ENCODE peak calls at places on chromosomes 4 and X, in seven cellular contexts. T is BJ, S is prostate gland, N is A549, P is H9, F is WTC11, K is ascending aorta. Y is an unnamed sample.

GRCh38 chr4:175833574-175834350 is 21.7 kb upstream of the GPM6A start:
- DNase-seq in T (no peak), S (no peak), N (no peak), P (no peak), F (no peak), K (no peak), Y (no peak)

GRCh38 chr4:6956087-6956433 is 46.4 kb downstream of the TBC1D14 start:
- DNase-seq in T (no peak), S (no peak), N (no peak), P (no peak), F (no peak), K (no peak), Y (no peak)

GRCh38 chr4:154341448-154341847 is 150.2 kb downstream of the DCHS2 start:
- DNase-seq in T (no peak), S (no peak), N (no peak), P (no peak), F (no peak), K (no peak), Y (no peak)

GRCh38 chr4:183443609-183444148 is 757 bp upstream of the CDKN2AIP start:
- DNase-seq in T (peak; percentile 12), S (peak; percentile 63), N (peak; percentile 25), P (peak; percentile 78), F (peak; percentile 68), K (no peak), Y (no peak)

GRCh38 chr4:10810411-10810810 is 125.8 kb upstream of the CLNK start:
- DNase-seq in T (no peak), S (no peak), N (no peak), P (no peak), F (no peak), K (no peak), Y (no peak)

GRCh38 chr4:156475322-156475721 is 496.3 kb downstream of the PDGFC start:
- DNase-seq in T (no peak), S (peak; percentile 8), N (no peak), P (no peak), F (no peak), K (no peak), Y (no peak)

GRCh38 chr4:103204114-103204513 is 6.0 kb upstream of the CENPE start:
- DNase-seq in T (no peak), S (no peak), N (no peak), P (no peak), F (no peak), K (no peak), Y (no peak)

GRCh38 chrX:10989386-10989785 is 121.7 kb upstream of the HCCS start:
- DNase-seq in T (no peak), S (no peak), N (no peak), P (no peak), F (no peak), K (no peak), Y (no peak)

GRCh38 chr4:7172946-7173345 is 19.4 kb upstream of the SORCS2 start:
- DNase-seq in T (no peak), S (no peak), N (no peak), P (peak; percentile 18), F (no peak), K (no peak), Y (no peak)

GRCh38 chrX:149504915-149505651 is at the start of gene IDS:
- DNase-seq in T (peak; percentile 36), S (peak; percentile 83), N (peak; percentile 80), P (peak; percentile 90), F (peak; percentile 90), K (peak; percentile 61), Y (peak; percentile 64)

GRCh38 chr4:1130318-1131186 is 17.2 kb upstream of the RNF212 start:
- DNase-seq in T (peak; percentile 22), S (peak; percentile 51), N (peak; percentile 44), P (peak; percentile 61), F (peak; percentile 73), K (no peak), Y (peak; percentile 69)

GRCh38 chr4:185513489-185514181 is 21.7 kb downstream of the PDLIM3 start:
- DNase-seq in T (no peak), S (no peak), N (no peak), P (no peak), F (no peak), K (no peak), Y (no peak)

GRCh38 chr4:26334366-26334765 is 13.6 kb downstream of the RBPJ start:
- DNase-seq in T (no peak), S (no peak), N (no peak), P (no peak), F (no peak), K (no peak), Y (no peak)

DNA sequence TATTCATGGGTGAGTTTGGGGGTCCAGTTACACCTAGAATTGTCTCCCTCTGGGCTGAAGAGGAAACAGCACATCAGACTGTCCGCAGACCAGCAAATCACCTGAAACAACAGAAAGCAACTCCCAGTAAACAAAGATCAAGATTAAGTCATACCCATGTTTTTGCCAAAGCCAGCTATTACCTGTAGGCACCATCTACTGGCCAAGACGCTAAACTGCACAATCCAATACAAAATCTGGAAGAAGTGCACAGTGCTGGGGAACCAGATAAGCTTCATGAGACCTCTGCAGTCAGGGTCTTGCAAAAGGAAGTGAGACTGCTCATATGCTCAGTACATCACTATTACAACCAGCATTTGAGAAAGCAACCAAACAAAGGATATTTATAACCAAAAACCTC is 157.5 kb upstream of the ITM2A start:
- DNase-seq in T (no peak), S (no peak), N (no peak), P (no peak), F (no peak), K (no peak), Y (no peak)
- TF ChIP-seq CTCF in T (no peak), S (no peak), N (no peak), P (peak; percentile 56), F (peak; percentile 12), K (no peak), Y (peak; percentile 32)

GRCh38 chr4:120977435-120977997 is 55.0 kb upstream of the PRDM5 start:
- DNase-seq in T (peak; percentile 7), S (no peak), N (peak; percentile 7), P (peak; percentile 44), F (peak; percentile 14), K (no peak), Y (no peak)
- TF ChIP-seq CTCF in T (peak; percentile 79), S (peak; percentile 22), N (peak; percentile 17), P (peak; percentile 62), F (peak; percentile 20), K (peak; percentile 41), Y (peak; percentile 53)

GRCh38 chrX:128973033-128973432 is 550.3 kb downstream of the SMARCA1 start:
- DNase-seq in T (no peak), S (no peak), N (no peak), P (no peak), F (no peak), K (no peak), Y (no peak)

DNA sequence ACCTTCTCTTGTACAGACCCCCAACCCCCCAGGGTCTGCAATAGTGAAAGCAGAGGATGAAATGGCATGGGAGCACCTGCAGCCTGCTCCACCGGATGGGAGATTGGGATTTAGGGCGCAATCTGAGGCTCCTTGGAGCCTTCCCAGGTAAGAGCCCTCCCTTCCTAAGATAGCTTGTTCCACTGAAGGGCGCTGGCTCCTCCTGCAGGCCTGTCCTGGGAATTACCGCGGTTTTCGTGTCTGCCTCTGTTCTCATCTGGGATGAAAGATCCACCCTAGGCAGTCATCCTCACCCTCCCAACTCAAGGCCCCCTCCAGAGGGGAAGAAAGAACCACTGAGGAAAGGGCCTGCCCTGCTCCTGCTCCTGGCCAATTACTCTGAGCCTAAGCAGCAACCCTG is 547.6 kb downstream of the SMARCA1 start:
- DNase-seq in T (no peak), S (peak; percentile 5), N (peak; percentile 17), P (peak; percentile 80), F (peak; percentile 75), K (no peak), Y (peak; percentile 74)
- TF ChIP-seq CTCF in T (no peak), S (peak; percentile 53), N (peak; percentile 56), P (peak; percentile 95), F (peak; percentile 59), K (peak; percentile 6), Y (peak; percentile 87)

GRCh38 chrX:131792789-131793462 is 230.2 kb upstream of the STK26 start:
- DNase-seq in T (no peak), S (no peak), N (peak; percentile 29), P (no peak), F (no peak), K (peak; percentile 58), Y (no peak)
- TF ChIP-seq CTCF in T (no peak), S (no peak), N (peak; percentile 52), P (peak; percentile 21), F (no peak), K (peak; percentile 60), Y (no peak)

GRCh38 chr4:134862116-134862515 is 660.5 kb upstream of the PABPC4L start:
- DNase-seq in T (peak; percentile 8), S (no peak), N (no peak), P (no peak), F (no peak), K (no peak), Y (no peak)

GRCh38 chr4:134867027-134867426 is 665.4 kb upstream of the PABPC4L start:
- DNase-seq in T (no peak), S (no peak), N (no peak), P (no peak), F (no peak), K (no peak), Y (no peak)

DNA sequence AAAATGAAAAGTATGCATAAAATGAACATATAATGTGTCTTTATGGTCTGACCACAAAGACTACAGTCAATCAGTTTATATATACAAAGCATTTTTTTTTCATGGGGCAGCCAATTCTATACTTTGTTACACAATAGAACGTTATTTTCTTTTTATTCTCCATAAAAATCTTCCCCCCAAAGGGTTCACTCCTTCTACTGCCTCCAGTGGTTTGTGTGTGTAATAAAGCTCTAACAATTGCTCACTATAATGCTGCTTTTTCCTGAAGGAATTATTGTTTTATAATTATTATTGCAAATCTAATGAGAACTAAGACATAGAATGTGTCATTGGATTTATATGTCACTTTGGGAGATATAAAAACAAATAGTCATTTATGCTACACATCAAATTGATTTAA is 664.1 kb upstream of the PABPC4L start:
- DNase-seq in T (no peak), S (no peak), N (no peak), P (no peak), F (no peak), K (no peak), Y (no peak)
- TF ChIP-seq CTCF in T (no peak), S (no peak), N (no peak), P (peak; percentile 54), F (no peak), K (no peak), Y (peak; percentile 31)